ENCODE peak calls at places on chromosomes 7 and 10, in seven cellular contexts. One of them, this sample, is unnamed.

GRCh38 chr10:95242581-95243317 is 48.1 kb downstream of the PDLIM1 start:
- DNase-seq in ELF-1: peak
- DNase-seq in HEK293T: peak
- DNase-seq in left kidney: peak
- DNase-seq in aorta: no peak
- DNase-seq in CD8-positive, alpha-beta T cell: no peak
- DNase-seq in sciatic nerve: no peak
- DNase-seq in this sample: peak

GRCh38 chr10:94989192-94989591 is 50.7 kb downstream of the CYP2C9 start:
- DNase-seq in ELF-1: no peak
- DNase-seq in HEK293T: no peak
- DNase-seq in left kidney: no peak
- DNase-seq in aorta: no peak
- DNase-seq in CD8-positive, alpha-beta T cell: no peak
- DNase-seq in sciatic nerve: no peak
- DNase-seq in this sample: no peak

GRCh38 chr10:110162749-110163148 is 44.7 kb upstream of the MXI1 start:
- DNase-seq in ELF-1: peak
- DNase-seq in HEK293T: no peak
- DNase-seq in left kidney: no peak
- DNase-seq in aorta: no peak
- DNase-seq in CD8-positive, alpha-beta T cell: no peak
- DNase-seq in sciatic nerve: peak
- DNase-seq in this sample: no peak

GRCh38 chr7:116322541-116322940 is 112.2 kb downstream of the TES start:
- DNase-seq in ELF-1: no peak
- DNase-seq in HEK293T: no peak
- DNase-seq in left kidney: no peak
- DNase-seq in aorta: no peak
- DNase-seq in CD8-positive, alpha-beta T cell: no peak
- DNase-seq in sciatic nerve: no peak
- DNase-seq in this sample: no peak

GRCh38 chr7:108592633-108593277 is 23.1 kb downstream of the DNAJB9 start:
- DNase-seq in ELF-1: no peak
- DNase-seq in HEK293T: peak
- DNase-seq in left kidney: peak
- DNase-seq in aorta: no peak
- DNase-seq in CD8-positive, alpha-beta T cell: no peak
- DNase-seq in sciatic nerve: no peak
- DNase-seq in this sample: peak

GRCh38 chr7:1346533-1346805 is 112.8 kb downstream of the MICALL2 start:
- DNase-seq in ELF-1: no peak
- DNase-seq in HEK293T: no peak
- DNase-seq in left kidney: no peak
- DNase-seq in aorta: peak
- DNase-seq in CD8-positive, alpha-beta T cell: no peak
- DNase-seq in sciatic nerve: no peak
- DNase-seq in this sample: no peak

GRCh38 chr10:78774999-78775711 is 293.6 kb upstream of the ZMIZ1 start:
- DNase-seq in ELF-1: peak
- DNase-seq in HEK293T: peak
- DNase-seq in left kidney: peak
- DNase-seq in aorta: peak
- DNase-seq in CD8-positive, alpha-beta T cell: no peak
- DNase-seq in sciatic nerve: peak
- DNase-seq in this sample: no peak

GRCh38 chr7:131948434-131949053 is 392.1 kb upstream of the PODXL start:
- DNase-seq in ELF-1: no peak
- DNase-seq in HEK293T: no peak
- DNase-seq in left kidney: peak
- DNase-seq in aorta: peak
- DNase-seq in CD8-positive, alpha-beta T cell: no peak
- DNase-seq in sciatic nerve: no peak
- DNase-seq in this sample: no peak

GRCh38 chr10:110610308-110610774 is 33.8 kb upstream of the RBM20 start:
- DNase-seq in ELF-1: peak
- DNase-seq in HEK293T: peak
- DNase-seq in left kidney: peak
- DNase-seq in aorta: no peak
- DNase-seq in CD8-positive, alpha-beta T cell: peak
- DNase-seq in sciatic nerve: no peak
- DNase-seq in this sample: peak

GRCh38 chr10:63631971-63632370 is 110.8 kb downstream of the REEP3 start:
- DNase-seq in ELF-1: no peak
- DNase-seq in HEK293T: no peak
- DNase-seq in left kidney: no peak
- DNase-seq in aorta: no peak
- DNase-seq in CD8-positive, alpha-beta T cell: no peak
- DNase-seq in sciatic nerve: no peak
- DNase-seq in this sample: no peak

GRCh38 chr10:91598211-91598981 is 34.5 kb downstream of the PPP1R3C start:
- DNase-seq in ELF-1: no peak
- DNase-seq in HEK293T: no peak
- DNase-seq in left kidney: no peak
- DNase-seq in aorta: no peak
- DNase-seq in CD8-positive, alpha-beta T cell: no peak
- DNase-seq in sciatic nerve: no peak
- DNase-seq in this sample: no peak

This sample was measured in pons.